ENCODE peak calls at places on chromosomes 1 and 21, in ten cellular contexts. One of them, this sample, is unnamed.
A peak's percentile ranks its signal among the peaks of the same experiment; 100 is the strongest.

GRCh38 chr1:113684153-113684541 is 75.1 kb downstream of the PHTF1 start:
- DNase-seq in astrocyte: no peak
- DNase-seq in right lobe of liver: no peak
- DNase-seq in psoas muscle: peak; percentile 57
- DNase-seq in ovary: peak; percentile 77
- DNase-seq in A549: no peak
- DNase-seq in transverse colon: peak; percentile 41
- DNase-seq in H9: no peak
- DNase-seq in aorta: peak; percentile 79
- DNase-seq in PC-3: no peak
- DNase-seq in this sample: no peak

GRCh38 chr1:85484264-85484663 is 19.3 kb upstream of the DDAH1 start:
- DNase-seq in astrocyte: no peak
- DNase-seq in right lobe of liver: no peak
- DNase-seq in psoas muscle: no peak
- DNase-seq in ovary: no peak
- DNase-seq in A549: no peak
- DNase-seq in transverse colon: no peak
- DNase-seq in H9: no peak
- DNase-seq in aorta: no peak
- DNase-seq in PC-3: peak; percentile 88
- DNase-seq in this sample: no peak

GRCh38 chr21:44921928-44922327 is 1.2 kb upstream of the ITGB2 start:
- DNase-seq in astrocyte: no peak
- DNase-seq in right lobe of liver: no peak
- DNase-seq in psoas muscle: no peak
- DNase-seq in ovary: no peak
- DNase-seq in A549: no peak
- DNase-seq in transverse colon: no peak
- DNase-seq in H9: no peak
- DNase-seq in aorta: no peak
- DNase-seq in PC-3: no peak
- DNase-seq in this sample: no peak

GRCh38 chr1:45359882-45360513 is 19.8 kb upstream of the MUTYH start:
- DNase-seq in astrocyte: peak; percentile 38
- DNase-seq in right lobe of liver: no peak
- DNase-seq in psoas muscle: peak; percentile 49
- DNase-seq in ovary: peak; percentile 77
- DNase-seq in A549: peak; percentile 48
- DNase-seq in transverse colon: peak; percentile 71
- DNase-seq in H9: no peak
- DNase-seq in aorta: no peak
- DNase-seq in PC-3: peak; percentile 78
- DNase-seq in this sample: peak; percentile 6

GRCh38 chr1:207049974-207050391 is 1.0 kb downstream of the YOD1 start:
- DNase-seq in astrocyte: peak; percentile 21
- DNase-seq in right lobe of liver: no peak
- DNase-seq in psoas muscle: no peak
- DNase-seq in ovary: peak; percentile 37
- DNase-seq in A549: peak; percentile 47
- DNase-seq in transverse colon: peak; percentile 72
- DNase-seq in H9: no peak
- DNase-seq in aorta: no peak
- DNase-seq in PC-3: peak; percentile 82
- DNase-seq in this sample: no peak

GRCh38 chr21:44375281-44375651 is 21.8 kb downstream of the TRPM2 start:
- DNase-seq in astrocyte: no peak
- DNase-seq in right lobe of liver: peak; percentile 60
- DNase-seq in psoas muscle: no peak
- DNase-seq in ovary: no peak
- DNase-seq in A549: no peak
- DNase-seq in transverse colon: peak; percentile 55
- DNase-seq in H9: no peak
- DNase-seq in aorta: peak; percentile 57
- DNase-seq in PC-3: no peak
- DNase-seq in this sample: peak; percentile 62

GRCh38 chr1:7014640-7014930 is 229.3 kb downstream of the CAMTA1 start:
- DNase-seq in astrocyte: no peak
- DNase-seq in right lobe of liver: no peak
- DNase-seq in psoas muscle: no peak
- DNase-seq in ovary: no peak
- DNase-seq in A549: no peak
- DNase-seq in transverse colon: no peak
- DNase-seq in H9: no peak
- DNase-seq in aorta: no peak
- DNase-seq in PC-3: no peak
- DNase-seq in this sample: no peak

GRCh38 chr1:233240839-233241682 is 54.5 kb downstream of the PCNX2 start:
- DNase-seq in astrocyte: no peak
- DNase-seq in right lobe of liver: peak; percentile 69
- DNase-seq in psoas muscle: peak; percentile 60
- DNase-seq in ovary: peak; percentile 50
- DNase-seq in A549: peak; percentile 64
- DNase-seq in transverse colon: peak; percentile 73
- DNase-seq in H9: peak; percentile 42
- DNase-seq in aorta: peak; percentile 81
- DNase-seq in PC-3: peak; percentile 39
- DNase-seq in this sample: no peak

GRCh38 chr1:48262001-48262400 is 39.5 kb downstream of the SLC5A9 start:
- DNase-seq in astrocyte: no peak
- DNase-seq in right lobe of liver: no peak
- DNase-seq in psoas muscle: no peak
- DNase-seq in ovary: no peak
- DNase-seq in A549: no peak
- DNase-seq in transverse colon: no peak
- DNase-seq in H9: no peak
- DNase-seq in aorta: no peak
- DNase-seq in PC-3: no peak
- DNase-seq in this sample: no peak

GRCh38 chr1:48254254-48254653 is 31.7 kb downstream of the SLC5A9 start:
- DNase-seq in astrocyte: no peak
- DNase-seq in right lobe of liver: no peak
- DNase-seq in psoas muscle: no peak
- DNase-seq in ovary: no peak
- DNase-seq in A549: no peak
- DNase-seq in transverse colon: no peak
- DNase-seq in H9: no peak
- DNase-seq in aorta: no peak
- DNase-seq in PC-3: no peak
- DNase-seq in this sample: no peak

GRCh38 chr1:48263042-48263441 is 40.5 kb downstream of the SLC5A9 start:
- DNase-seq in astrocyte: no peak
- DNase-seq in right lobe of liver: no peak
- DNase-seq in psoas muscle: no peak
- DNase-seq in ovary: no peak
- DNase-seq in A549: no peak
- DNase-seq in transverse colon: no peak
- DNase-seq in H9: no peak
- DNase-seq in aorta: no peak
- DNase-seq in PC-3: no peak
- DNase-seq in this sample: no peak

GRCh38 chr1:48258106-48258505 is 35.6 kb downstream of the SLC5A9 start:
- DNase-seq in astrocyte: no peak
- DNase-seq in right lobe of liver: no peak
- DNase-seq in psoas muscle: no peak
- DNase-seq in ovary: no peak
- DNase-seq in A549: no peak
- DNase-seq in transverse colon: no peak
- DNase-seq in H9: no peak
- DNase-seq in aorta: no peak
- DNase-seq in PC-3: no peak
- DNase-seq in this sample: no peak
- H3K4me1 ChIP-seq in astrocyte: no peaks in the 10 kb centered on the region
- H3K4me1 ChIP-seq in right lobe of liver: no peaks in the 10 kb centered on the region
- H3K4me1 ChIP-seq in psoas muscle: no peaks in the 10 kb centered on the region
- H3K4me1 ChIP-seq in ovary: no peaks in the 10 kb centered on the region
- H3K4me1 ChIP-seq in A549: no peaks in the 10 kb centered on the region
- H3K4me1 ChIP-seq in transverse colon: no peaks in the 10 kb centered on the region
- H3K4me1 ChIP-seq in H9: no peaks in the 10 kb centered on the region
- H3K4me1 ChIP-seq in aorta: no peaks in the 10 kb centered on the region
- H3K4me1 ChIP-seq in PC-3: no peaks in the 10 kb centered on the region
- H3K4me1 ChIP-seq in this sample: no peaks in the 10 kb centered on the region

GRCh38 chr1:226566234-226566633 is 17.7 kb downstream of the STUM start:
- DNase-seq in astrocyte: no peak
- DNase-seq in right lobe of liver: no peak
- DNase-seq in psoas muscle: no peak
- DNase-seq in ovary: no peak
- DNase-seq in A549: no peak
- DNase-seq in transverse colon: no peak
- DNase-seq in H9: no peak
- DNase-seq in aorta: no peak
- DNase-seq in PC-3: no peak
- DNase-seq in this sample: no peak
- H3K4me1 ChIP-seq in astrocyte: no peaks in the 10 kb centered on the region
- H3K4me1 ChIP-seq in right lobe of liver: no peaks in the 10 kb centered on the region
- H3K4me1 ChIP-seq in psoas muscle: no peaks in the 10 kb centered on the region
- H3K4me1 ChIP-seq in ovary: peaks cover 5% of the 10 kb centered on the region
- H3K4me1 ChIP-seq in A549: no peaks in the 10 kb centered on the region
- H3K4me1 ChIP-seq in transverse colon: peaks cover 29% of the 10 kb centered on the region
- H3K4me1 ChIP-seq in H9: no peaks in the 10 kb centered on the region
- H3K4me1 ChIP-seq in aorta: no peaks in the 10 kb centered on the region
- H3K4me1 ChIP-seq in PC-3: no peaks in the 10 kb centered on the region
- H3K4me1 ChIP-seq in this sample: no peaks in the 10 kb centered on the region

GRCh38 chr1:201535778-201536245 is 3.1 kb upstream of the NAV1 start:
- DNase-seq in astrocyte: no peak
- DNase-seq in right lobe of liver: no peak
- DNase-seq in psoas muscle: peak; percentile 24
- DNase-seq in ovary: no peak
- DNase-seq in A549: no peak
- DNase-seq in transverse colon: no peak
- DNase-seq in H9: no peak
- DNase-seq in aorta: no peak
- DNase-seq in PC-3: no peak
- DNase-seq in this sample: peak; percentile 81

GRCh38 chr1:201535046-201535777 is 3.7 kb upstream of the NAV1 start:
- DNase-seq in astrocyte: peak; percentile 66
- DNase-seq in right lobe of liver: no peak
- DNase-seq in psoas muscle: no peak
- DNase-seq in ovary: no peak
- DNase-seq in A549: peak; percentile 41
- DNase-seq in transverse colon: no peak
- DNase-seq in H9: no peak
- DNase-seq in aorta: no peak
- DNase-seq in PC-3: peak; percentile 37
- DNase-seq in this sample: peak; percentile 86

GRCh38 chr1:201536542-201536941 is 2.4 kb upstream of the NAV1 start:
- DNase-seq in astrocyte: peak; percentile 89
- DNase-seq in right lobe of liver: no peak
- DNase-seq in psoas muscle: peak; percentile 69
- DNase-seq in ovary: no peak
- DNase-seq in A549: peak; percentile 23
- DNase-seq in transverse colon: peak; percentile 43
- DNase-seq in H9: no peak
- DNase-seq in aorta: peak; percentile 89
- DNase-seq in PC-3: peak; percentile 74
- DNase-seq in this sample: peak; percentile 95

GRCh38 chr1:201531551-201532425 is 7.1 kb upstream of the NAV1 start:
- DNase-seq in astrocyte: no peak
- DNase-seq in right lobe of liver: no peak
- DNase-seq in psoas muscle: no peak
- DNase-seq in ovary: no peak
- DNase-seq in A549: no peak
- DNase-seq in transverse colon: no peak
- DNase-seq in H9: no peak
- DNase-seq in aorta: no peak
- DNase-seq in PC-3: no peak
- DNase-seq in this sample: peak; percentile 83

DNA sequence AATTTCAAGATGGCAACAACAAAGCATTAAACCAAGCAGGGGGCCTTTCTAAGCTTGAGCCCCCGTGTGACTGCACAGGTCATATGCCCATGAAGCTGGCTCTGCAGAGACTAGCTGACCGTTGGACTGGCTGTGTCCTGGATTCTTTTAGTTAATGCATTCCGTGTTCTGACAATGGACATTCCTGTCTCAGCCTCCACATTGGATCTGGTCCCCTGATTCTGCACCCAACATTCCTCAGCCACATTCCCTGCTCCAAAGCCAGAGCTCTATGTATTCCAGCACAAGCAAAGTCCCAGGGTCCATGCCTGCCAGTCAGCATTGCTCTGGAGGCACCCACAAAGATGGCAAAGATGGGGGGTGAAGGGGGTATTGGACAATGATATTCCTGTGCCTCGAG is 5.1 kb upstream of the NAV1 start:
- DNase-seq in astrocyte: no peak
- DNase-seq in right lobe of liver: no peak
- DNase-seq in psoas muscle: no peak
- DNase-seq in ovary: no peak
- DNase-seq in A549: no peak
- DNase-seq in transverse colon: no peak
- DNase-seq in H9: no peak
- DNase-seq in aorta: no peak
- DNase-seq in PC-3: no peak
- DNase-seq in this sample: no peak
- H3K4me1 ChIP-seq in astrocyte: peaks cover 52% of the 10 kb centered on the region
- H3K4me1 ChIP-seq in right lobe of liver: no peaks in the 10 kb centered on the region
- H3K4me1 ChIP-seq in psoas muscle: peaks cover 21% of the 10 kb centered on the region
- H3K4me1 ChIP-seq in ovary: peaks cover 4% of the 10 kb centered on the region
- H3K4me1 ChIP-seq in A549: peaks cover 42% of the 10 kb centered on the region
- H3K4me1 ChIP-seq in transverse colon: peaks cover 25% of the 10 kb centered on the region
- H3K4me1 ChIP-seq in H9: peaks cover 5% of the 10 kb centered on the region
- H3K4me1 ChIP-seq in aorta: peaks cover 5% of the 10 kb centered on the region
- H3K4me1 ChIP-seq in PC-3: peaks cover 31% of the 10 kb centered on the region
- H3K4me1 ChIP-seq in this sample: peaks cover 61% of the 10 kb centered on the region

GRCh38 chr1:109397451-109398342 is at the start of gene SORT1:
- DNase-seq in astrocyte: peak; percentile 84
- DNase-seq in right lobe of liver: peak; percentile 74
- DNase-seq in psoas muscle: peak; percentile 85
- DNase-seq in ovary: peak; percentile 65
- DNase-seq in A549: peak; percentile 78
- DNase-seq in transverse colon: peak; percentile 85
- DNase-seq in H9: peak; percentile 99
- DNase-seq in aorta: peak; percentile 94
- DNase-seq in PC-3: peak; percentile 90
- DNase-seq in this sample: peak; percentile 95

GRCh38 chr1:109400035-109400655 is 2.4 kb upstream of the SORT1 start:
- DNase-seq in astrocyte: no peak
- DNase-seq in right lobe of liver: no peak
- DNase-seq in psoas muscle: no peak
- DNase-seq in ovary: no peak
- DNase-seq in A549: no peak
- DNase-seq in transverse colon: no peak
- DNase-seq in H9: no peak
- DNase-seq in aorta: no peak
- DNase-seq in PC-3: no peak
- DNase-seq in this sample: no peak

GRCh38 chr1:109396971-109397370 is 747 bp downstream of the SORT1 start:
- DNase-seq in astrocyte: no peak
- DNase-seq in right lobe of liver: no peak
- DNase-seq in psoas muscle: no peak
- DNase-seq in ovary: no peak
- DNase-seq in A549: no peak
- DNase-seq in transverse colon: peak; percentile 33
- DNase-seq in H9: no peak
- DNase-seq in aorta: no peak
- DNase-seq in PC-3: peak; percentile 31
- DNase-seq in this sample: peak; percentile 64

GRCh38 chr1:109398343-109399225 is 866 bp upstream of the SORT1 start:
- DNase-seq in astrocyte: no peak
- DNase-seq in right lobe of liver: no peak
- DNase-seq in psoas muscle: no peak
- DNase-seq in ovary: no peak
- DNase-seq in A549: no peak
- DNase-seq in transverse colon: no peak
- DNase-seq in H9: no peak
- DNase-seq in aorta: no peak
- DNase-seq in PC-3: peak; percentile 56
- DNase-seq in this sample: peak; percentile 11

DNA sequence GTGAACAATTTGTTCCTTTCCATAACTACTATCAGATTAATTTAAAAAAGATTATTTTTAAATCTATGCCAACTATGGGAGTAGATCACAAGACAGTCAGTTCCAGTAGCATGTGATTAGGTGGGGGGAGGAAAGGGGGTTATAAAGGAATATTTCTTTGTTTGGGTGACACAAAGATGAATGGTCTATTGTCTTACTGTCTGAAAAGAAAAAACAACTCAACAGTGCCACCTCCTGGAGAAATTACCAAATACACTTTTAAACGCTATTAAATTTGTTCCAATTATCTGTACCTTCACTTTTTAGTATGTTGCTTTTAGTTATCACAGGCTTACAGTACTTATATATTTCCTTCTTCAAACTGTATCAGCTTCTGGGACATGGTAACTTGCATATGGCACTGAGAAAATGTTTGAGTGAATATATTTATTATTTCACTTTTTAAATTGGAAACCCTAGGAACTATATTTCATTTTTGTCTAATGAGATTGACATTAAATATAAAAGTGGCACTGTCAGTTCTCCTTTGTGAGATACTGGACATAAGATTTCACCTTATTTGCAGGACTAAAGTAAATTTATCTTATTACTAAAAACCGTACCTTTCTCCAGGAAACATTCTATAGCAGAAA is 1.7 kb upstream of the SORT1 start:
- DNase-seq in astrocyte: peak; percentile 29
- DNase-seq in right lobe of liver: no peak
- DNase-seq in psoas muscle: no peak
- DNase-seq in ovary: no peak
- DNase-seq in A549: peak; percentile 51
- DNase-seq in transverse colon: no peak
- DNase-seq in H9: no peak
- DNase-seq in aorta: no peak
- DNase-seq in PC-3: peak; percentile 88
- DNase-seq in this sample: peak; percentile 10
- H3K4me1 ChIP-seq in astrocyte: peaks cover 21% of the 10 kb centered on the region
- H3K4me1 ChIP-seq in right lobe of liver: peaks cover 2% of the 10 kb centered on the region
- H3K4me1 ChIP-seq in psoas muscle: peaks cover 41% of the 10 kb centered on the region
- H3K4me1 ChIP-seq in ovary: peaks cover 4% of the 10 kb centered on the region
- H3K4me1 ChIP-seq in A549: peaks cover 21% of the 10 kb centered on the region
- H3K4me1 ChIP-seq in transverse colon: peaks cover 28% of the 10 kb centered on the region
- H3K4me1 ChIP-seq in H9: peaks cover 2% of the 10 kb centered on the region
- H3K4me1 ChIP-seq in aorta: no peaks in the 10 kb centered on the region
- H3K4me1 ChIP-seq in PC-3: peaks cover 22% of the 10 kb centered on the region
- H3K4me1 ChIP-seq in this sample: peaks cover 26% of the 10 kb centered on the region

This sample was measured in osteoblast.